ENCODE peak calls at places on chromosomes 1 and 21, in five cellular contexts. One of them, this sample, is unnamed.

GRCh38 chr1:67213164-67213563 is 46.9 kb downstream of the IL23R start:
- DNase-seq in IMR-90: peak; percentile 17
- DNase-seq in H1: no peak
- DNase-seq in neuronal stem cell: peak; percentile 8
- DNase-seq in mesenchymal stem cell: peak; percentile 26
- DNase-seq in this sample: no peak

GRCh38 chr21:36038701-36039497 is 21.4 kb downstream of the SETD4 start:
- DNase-seq in H1: no peak
- DNase-seq in neuronal stem cell: no peak
- DNase-seq in IMR-90: no peak
- DNase-seq in mesenchymal stem cell: no peak
- DNase-seq in this sample: no peak

GRCh38 chr21:39763282-39763970 is 18.4 kb downstream of the IGSF5 start:
- DNase-seq in neuronal stem cell: no peak
- DNase-seq in IMR-90: no peak
- DNase-seq in mesenchymal stem cell: no peak
- DNase-seq in H1: no peak
- DNase-seq in this sample: no peak

GRCh38 chr1:39115271-39116110 is 89.0 kb upstream of the MACF1 start:
- DNase-seq in H1: no peak
- DNase-seq in IMR-90: peak; percentile 88
- DNase-seq in mesenchymal stem cell: peak; percentile 58
- DNase-seq in neuronal stem cell: no peak
- DNase-seq in this sample: no peak

GRCh38 chr1:22625262-22625925 is 11.0 kb upstream of the C1QA start:
- DNase-seq in H1: peak; percentile 78
- DNase-seq in neuronal stem cell: peak; percentile 23
- DNase-seq in mesenchymal stem cell: peak; percentile 11
- DNase-seq in IMR-90: no peak
- DNase-seq in this sample: no peak

GRCh38 chr1:205291577-205291976 is 30.0 kb downstream of the NUAK2 start:
- DNase-seq in IMR-90: no peak
- DNase-seq in mesenchymal stem cell: no peak
- DNase-seq in H1: no peak
- DNase-seq in neuronal stem cell: no peak
- DNase-seq in this sample: no peak

GRCh38 chr1:173451981-173452380 is 25.2 kb upstream of the PRDX6 start:
- DNase-seq in IMR-90: peak; percentile 56
- DNase-seq in neuronal stem cell: no peak
- DNase-seq in H1: no peak
- DNase-seq in mesenchymal stem cell: no peak
- DNase-seq in this sample: no peak

GRCh38 chr1:41895552-41895951 is 23.2 kb downstream of the HIVEP3 start:
- DNase-seq in IMR-90: no peak
- DNase-seq in neuronal stem cell: no peak
- DNase-seq in mesenchymal stem cell: no peak
- DNase-seq in H1: no peak
- DNase-seq in this sample: no peak

GRCh38 chr1:185654952-185655314 is 79.3 kb upstream of the HMCN1 start:
- DNase-seq in mesenchymal stem cell: no peak
- DNase-seq in H1: no peak
- DNase-seq in IMR-90: no peak
- DNase-seq in neuronal stem cell: no peak
- DNase-seq in this sample: no peak

GRCh38 chr1:80847904-80848303 is 952.8 kb upstream of the ADGRL2 start:
- DNase-seq in mesenchymal stem cell: no peak
- DNase-seq in neuronal stem cell: no peak
- DNase-seq in H1: no peak
- DNase-seq in IMR-90: no peak
- DNase-seq in this sample: no peak

GRCh38 chr21:26674324-26674723 is 101.2 kb upstream of the CYYR1 start:
- DNase-seq in neuronal stem cell: no peak
- DNase-seq in IMR-90: no peak
- DNase-seq in mesenchymal stem cell: no peak
- DNase-seq in H1: no peak
- DNase-seq in this sample: no peak

GRCh38 chr21:26684866-26685265 is 111.8 kb upstream of the CYYR1 start:
- DNase-seq in H1: no peak
- DNase-seq in mesenchymal stem cell: no peak
- DNase-seq in neuronal stem cell: no peak
- DNase-seq in IMR-90: no peak
- DNase-seq in this sample: peak; percentile 19

GRCh38 chr21:26683996-26684395 is 110.9 kb upstream of the CYYR1 start:
- DNase-seq in IMR-90: no peak
- DNase-seq in neuronal stem cell: no peak
- DNase-seq in mesenchymal stem cell: no peak
- DNase-seq in H1: no peak
- DNase-seq in this sample: no peak

GRCh38 chr21:26679299-26679698 is 106.2 kb upstream of the CYYR1 start:
- DNase-seq in H1: no peak
- DNase-seq in IMR-90: peak; percentile 5
- DNase-seq in neuronal stem cell: no peak
- DNase-seq in mesenchymal stem cell: no peak
- DNase-seq in this sample: peak; percentile 4
- H3K9me3 ChIP-seq in H1: no peaks in the 10 kb centered on the region
- H3K9me3 ChIP-seq in IMR-90: no peaks in the 10 kb centered on the region
- H3K9me3 ChIP-seq in neuronal stem cell: no peaks in the 10 kb centered on the region
- H3K9me3 ChIP-seq in mesenchymal stem cell: no peaks in the 10 kb centered on the region
- H3K9me3 ChIP-seq in this sample: peaks cover under 1% of the 10 kb centered on the region

GRCh38 chr1:163561570-163562295 is 240.0 kb downstream of the NUF2 start:
- DNase-seq in mesenchymal stem cell: peak; percentile 36
- DNase-seq in neuronal stem cell: peak; percentile 51
- DNase-seq in IMR-90: no peak
- DNase-seq in H1: peak; percentile 54
- DNase-seq in this sample: no peak

GRCh38 chr1:163562355-163562754 is 240.6 kb downstream of the NUF2 start:
- DNase-seq in IMR-90: no peak
- DNase-seq in mesenchymal stem cell: no peak
- DNase-seq in neuronal stem cell: no peak
- DNase-seq in H1: peak; percentile 51
- DNase-seq in this sample: no peak

GRCh38 chr1:163570061-163570460 is 248.3 kb downstream of the NUF2 start:
- DNase-seq in H1: no peak
- DNase-seq in neuronal stem cell: no peak
- DNase-seq in IMR-90: no peak
- DNase-seq in mesenchymal stem cell: peak; percentile 3
- DNase-seq in this sample: no peak

DNA sequence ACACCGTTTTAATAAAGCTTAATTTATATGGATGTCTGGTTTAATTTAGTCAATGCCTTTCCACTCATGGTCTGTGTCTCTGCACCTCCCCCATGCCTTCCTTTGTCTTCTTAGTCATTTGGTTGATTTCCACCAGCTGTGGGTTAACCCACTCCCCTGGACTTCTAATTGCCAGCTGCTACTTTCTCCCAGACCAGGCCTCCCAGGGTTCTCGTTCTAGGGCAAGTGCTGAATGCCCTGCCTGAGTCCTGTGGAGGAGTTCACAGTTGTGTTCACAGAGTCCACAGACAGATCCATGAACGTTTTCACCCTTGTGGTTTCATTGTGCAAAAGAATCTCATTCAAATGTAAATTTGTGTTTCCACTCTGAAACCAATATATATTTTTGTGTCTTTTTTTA is 243.4 kb downstream of the NUF2 start:
- DNase-seq in IMR-90: no peak
- DNase-seq in neuronal stem cell: no peak
- DNase-seq in H1: no peak
- DNase-seq in mesenchymal stem cell: no peak
- DNase-seq in this sample: no peak
- H4K8ac ChIP-seq in IMR-90: no peak overlapping the region
- H4K8ac ChIP-seq in neuronal stem cell: no peak overlapping the region
- H4K8ac ChIP-seq in H1: peak overlapping the region; percentile 42
- H4K8ac ChIP-seq in mesenchymal stem cell: no peak overlapping the region
- H4K8ac ChIP-seq in this sample: no peak overlapping the region

GRCh38 chr1:184494929-184495328 is 108.1 kb downstream of the C1orf21 start:
- DNase-seq in IMR-90: no peak
- DNase-seq in mesenchymal stem cell: no peak
- DNase-seq in neuronal stem cell: no peak
- DNase-seq in H1: no peak
- DNase-seq in this sample: no peak
- H3K4me3 ChIP-seq in IMR-90: no peak overlapping the region
- H3K4me3 ChIP-seq in mesenchymal stem cell: no peak overlapping the region
- H3K4me3 ChIP-seq in neuronal stem cell: no peak overlapping the region
- H3K4me3 ChIP-seq in H1: no peak overlapping the region
- H3K4me3 ChIP-seq in this sample: no peak overlapping the region

DNA sequence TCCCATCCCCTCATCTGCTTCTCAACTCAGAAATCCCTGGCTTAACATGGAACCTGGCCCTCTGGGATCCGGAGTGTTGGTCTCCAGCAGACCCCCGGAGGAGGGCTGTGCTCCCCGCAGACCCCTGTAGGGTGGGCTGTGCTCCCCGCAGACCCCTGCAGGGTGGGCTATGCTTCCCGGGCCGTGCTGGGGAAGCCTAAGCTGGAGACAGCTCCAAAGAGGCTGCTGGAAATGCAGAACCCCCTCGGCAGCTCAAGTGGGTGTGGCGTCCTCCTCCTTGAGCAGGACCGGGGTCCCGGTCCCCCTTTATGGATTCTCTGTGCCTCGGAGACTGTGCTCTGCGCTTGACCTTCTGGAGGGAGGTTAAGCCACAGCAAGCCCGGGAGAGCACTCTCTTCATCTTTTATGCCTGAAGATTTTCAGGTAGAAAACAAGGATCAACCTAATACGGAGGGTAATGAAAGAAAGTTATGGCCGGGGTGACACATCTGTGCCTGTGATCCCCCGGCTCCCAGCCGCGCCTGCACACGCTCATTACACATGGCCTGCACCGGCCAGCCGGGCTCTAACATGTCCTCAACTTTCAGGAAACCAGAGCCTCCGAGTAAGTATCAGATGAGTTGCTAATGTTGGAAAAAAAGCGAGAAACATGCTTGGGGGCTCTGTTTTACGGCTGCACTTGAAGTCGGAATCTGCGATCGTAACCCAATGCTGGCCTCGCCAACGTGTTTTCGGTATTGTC is 87.7 kb upstream of the ACTRT2 start:
- DNase-seq in neuronal stem cell: no peak
- DNase-seq in H1: no peak
- DNase-seq in IMR-90: no peak
- DNase-seq in mesenchymal stem cell: no peak
- DNase-seq in this sample: no peak
- H3K9me3 ChIP-seq in neuronal stem cell: no peaks in the 10 kb centered on the region
- H3K9me3 ChIP-seq in H1: peaks cover 87% of the 10 kb centered on the region
- H3K9me3 ChIP-seq in IMR-90: peaks cover 77% of the 10 kb centered on the region
- H3K9me3 ChIP-seq in mesenchymal stem cell: peaks cover 3% of the 10 kb centered on the region
- H3K9me3 ChIP-seq in this sample: peaks cover 56% of the 10 kb centered on the region